ENCODE peak calls at places on chromosomes 2 and 18, in six cellular contexts. One of them, this sample, is unnamed.

GRCh38 chr18:38751897-38752296 is 1186.3 kb upstream of the CELF4 start:
- DNase-seq in esophagus muscularis mucosa: no peak
- DNase-seq in body of pancreas: peak; percentile 5
- DNase-seq in left ventricle myocardium inferior: no peak
- DNase-seq in fibroblast of lung: peak; percentile 33
- DNase-seq in GM12865: peak; percentile 52
- DNase-seq in this sample: no peak

GRCh38 chr2:40550085-40550484 is 98.2 kb upstream of the SLC8A1 start:
- DNase-seq in esophagus muscularis mucosa: no peak
- DNase-seq in body of pancreas: no peak
- DNase-seq in left ventricle myocardium inferior: no peak
- DNase-seq in fibroblast of lung: no peak
- DNase-seq in GM12865: no peak
- DNase-seq in this sample: no peak

GRCh38 chr2:1360132-1360531 is 53.1 kb upstream of the TPO start:
- DNase-seq in esophagus muscularis mucosa: no peak
- DNase-seq in body of pancreas: peak; percentile 77
- DNase-seq in left ventricle myocardium inferior: no peak
- DNase-seq in fibroblast of lung: no peak
- DNase-seq in GM12865: no peak
- DNase-seq in this sample: no peak

GRCh38 chr2:200177971-200178911 is 128.3 kb upstream of the SPATS2L start:
- DNase-seq in esophagus muscularis mucosa: no peak
- DNase-seq in body of pancreas: peak; percentile 43
- DNase-seq in left ventricle myocardium inferior: peak; percentile 62
- DNase-seq in fibroblast of lung: peak; percentile 51
- DNase-seq in GM12865: no peak
- DNase-seq in this sample: no peak

GRCh38 chr18:45416168-45416567 is 199.1 kb upstream of the SLC14A2 start:
- DNase-seq in esophagus muscularis mucosa: no peak
- DNase-seq in body of pancreas: peak; percentile 30
- DNase-seq in left ventricle myocardium inferior: no peak
- DNase-seq in fibroblast of lung: no peak
- DNase-seq in GM12865: no peak
- DNase-seq in this sample: no peak

GRCh38 chr2:3620834-3621233 is 25.9 kb downstream of the COLEC11 start:
- DNase-seq in esophagus muscularis mucosa: no peak
- DNase-seq in body of pancreas: no peak
- DNase-seq in left ventricle myocardium inferior: no peak
- DNase-seq in fibroblast of lung: no peak
- DNase-seq in GM12865: no peak
- DNase-seq in this sample: no peak

GRCh38 chr2:64311948-64312621 is 141.9 kb upstream of the LGALSL start:
- DNase-seq in esophagus muscularis mucosa: peak; percentile 92
- DNase-seq in body of pancreas: peak; percentile 88
- DNase-seq in left ventricle myocardium inferior: peak; percentile 72
- DNase-seq in fibroblast of lung: peak; percentile 83
- DNase-seq in GM12865: peak; percentile 65
- DNase-seq in this sample: peak; percentile 26

GRCh38 chr2:70514612-70515055 is 39.0 kb downstream of the TGFA start:
- DNase-seq in esophagus muscularis mucosa: no peak
- DNase-seq in body of pancreas: peak; percentile 95
- DNase-seq in left ventricle myocardium inferior: peak; percentile 23
- DNase-seq in fibroblast of lung: no peak
- DNase-seq in GM12865: no peak
- DNase-seq in this sample: no peak

GRCh38 chr2:11005032-11005431 is 93.3 kb downstream of the KCNF1 start:
- DNase-seq in esophagus muscularis mucosa: no peak
- DNase-seq in body of pancreas: no peak
- DNase-seq in left ventricle myocardium inferior: no peak
- DNase-seq in fibroblast of lung: no peak
- DNase-seq in GM12865: no peak
- DNase-seq in this sample: no peak

GRCh38 chr2:177797808-177798207 is 274.8 kb downstream of the PDE11A start:
- DNase-seq in esophagus muscularis mucosa: no peak
- DNase-seq in body of pancreas: no peak
- DNase-seq in left ventricle myocardium inferior: no peak
- DNase-seq in fibroblast of lung: no peak
- DNase-seq in GM12865: no peak
- DNase-seq in this sample: no peak

GRCh38 chr2:119066272-119066804 is 92.2 kb downstream of the C1QL2 start:
- DNase-seq in esophagus muscularis mucosa: peak; percentile 81
- DNase-seq in body of pancreas: no peak
- DNase-seq in left ventricle myocardium inferior: no peak
- DNase-seq in fibroblast of lung: no peak
- DNase-seq in GM12865: no peak
- DNase-seq in this sample: no peak

GRCh38 chr18:58952871-58953270 is 88.2 kb downstream of the ZNF532 start:
- DNase-seq in esophagus muscularis mucosa: no peak
- DNase-seq in body of pancreas: no peak
- DNase-seq in left ventricle myocardium inferior: no peak
- DNase-seq in fibroblast of lung: no peak
- DNase-seq in GM12865: no peak
- DNase-seq in this sample: no peak

GRCh38 chr18:35481960-35482366 is 15.8 kb downstream of the INO80C start:
- DNase-seq in esophagus muscularis mucosa: peak; percentile 57
- DNase-seq in body of pancreas: no peak
- DNase-seq in left ventricle myocardium inferior: no peak
- DNase-seq in fibroblast of lung: no peak
- DNase-seq in GM12865: no peak
- DNase-seq in this sample: no peak

GRCh38 chr18:75638597-75639467 is 211.3 kb upstream of the SMIM21 start:
- DNase-seq in esophagus muscularis mucosa: peak; percentile 90
- DNase-seq in body of pancreas: no peak
- DNase-seq in left ventricle myocardium inferior: peak; percentile 33
- DNase-seq in fibroblast of lung: peak; percentile 62
- DNase-seq in GM12865: no peak
- DNase-seq in this sample: no peak

GRCh38 chr2:143558665-143559064 is 429.4 kb downstream of the ARHGAP15 start:
- DNase-seq in esophagus muscularis mucosa: no peak
- DNase-seq in body of pancreas: no peak
- DNase-seq in left ventricle myocardium inferior: no peak
- DNase-seq in fibroblast of lung: peak; percentile 86
- DNase-seq in GM12865: no peak
- DNase-seq in this sample: no peak

GRCh38 chr2:117832905-117833613 is 18.6 kb downstream of the DDX18 start:
- DNase-seq in esophagus muscularis mucosa: no peak
- DNase-seq in body of pancreas: no peak
- DNase-seq in left ventricle myocardium inferior: no peak
- DNase-seq in fibroblast of lung: peak; percentile 36
- DNase-seq in GM12865: no peak
- DNase-seq in this sample: peak; percentile 38

GRCh38 chr2:126838718-126838985 is 60.0 kb upstream of the TEX51 start:
- DNase-seq in esophagus muscularis mucosa: no peak
- DNase-seq in body of pancreas: no peak
- DNase-seq in left ventricle myocardium inferior: no peak
- DNase-seq in fibroblast of lung: no peak
- DNase-seq in GM12865: no peak
- DNase-seq in this sample: no peak

GRCh38 chr2:144548088-144548487 is 28.2 kb upstream of the ZEB2 start:
- DNase-seq in esophagus muscularis mucosa: no peak
- DNase-seq in body of pancreas: no peak
- DNase-seq in left ventricle myocardium inferior: no peak
- DNase-seq in fibroblast of lung: no peak
- DNase-seq in GM12865: no peak
- DNase-seq in this sample: no peak

GRCh38 chr2:119739580-119740255 is 20.0 kb upstream of the PTPN4 start:
- DNase-seq in esophagus muscularis mucosa: peak; percentile 66
- DNase-seq in body of pancreas: no peak
- DNase-seq in left ventricle myocardium inferior: no peak
- DNase-seq in fibroblast of lung: no peak
- DNase-seq in GM12865: no peak
- DNase-seq in this sample: no peak

GRCh38 chr18:63290456-63291200 is 28.9 kb downstream of the BCL2 start:
- DNase-seq in esophagus muscularis mucosa: peak; percentile 31
- DNase-seq in body of pancreas: no peak
- DNase-seq in left ventricle myocardium inferior: no peak
- DNase-seq in fibroblast of lung: no peak
- DNase-seq in GM12865: no peak
- DNase-seq in this sample: no peak

GRCh38 chr2:75035444-75036353 is 77.3 kb downstream of the POLE4 start:
- DNase-seq in esophagus muscularis mucosa: peak; percentile 26
- DNase-seq in body of pancreas: no peak
- DNase-seq in left ventricle myocardium inferior: no peak
- DNase-seq in fibroblast of lung: no peak
- DNase-seq in GM12865: no peak
- DNase-seq in this sample: no peak

GRCh38 chr2:120863173-120863545 is 127.5 kb downstream of the GLI2 start:
- DNase-seq in esophagus muscularis mucosa: no peak
- DNase-seq in body of pancreas: no peak
- DNase-seq in left ventricle myocardium inferior: no peak
- DNase-seq in fibroblast of lung: no peak
- DNase-seq in GM12865: no peak
- DNase-seq in this sample: no peak

GRCh38 chr2:74513605-74514367 is 464 bp upstream of the TLX2 start:
- DNase-seq in esophagus muscularis mucosa: no peak
- DNase-seq in body of pancreas: no peak
- DNase-seq in left ventricle myocardium inferior: no peak
- DNase-seq in fibroblast of lung: no peak
- DNase-seq in GM12865: no peak
- DNase-seq in this sample: no peak

GRCh38 chr2:70553334-70553583 is 367 bp downstream of the TGFA start:
- DNase-seq in esophagus muscularis mucosa: no peak
- DNase-seq in body of pancreas: peak; percentile 72
- DNase-seq in left ventricle myocardium inferior: no peak
- DNase-seq in fibroblast of lung: no peak
- DNase-seq in GM12865: no peak
- DNase-seq in this sample: peak; percentile 22

GRCh38 chr18:46518438-46518837 is 138.6 kb downstream of the LOXHD1 start:
- DNase-seq in esophagus muscularis mucosa: no peak
- DNase-seq in body of pancreas: no peak
- DNase-seq in left ventricle myocardium inferior: peak; percentile 38
- DNase-seq in fibroblast of lung: no peak
- DNase-seq in GM12865: no peak
- DNase-seq in this sample: no peak

GRCh38 chr2:64944484-64944883 is 44.7 kb upstream of the SLC1A4 start:
- DNase-seq in esophagus muscularis mucosa: no peak
- DNase-seq in body of pancreas: no peak
- DNase-seq in left ventricle myocardium inferior: no peak
- DNase-seq in fibroblast of lung: no peak
- DNase-seq in GM12865: no peak
- DNase-seq in this sample: no peak

DNA sequence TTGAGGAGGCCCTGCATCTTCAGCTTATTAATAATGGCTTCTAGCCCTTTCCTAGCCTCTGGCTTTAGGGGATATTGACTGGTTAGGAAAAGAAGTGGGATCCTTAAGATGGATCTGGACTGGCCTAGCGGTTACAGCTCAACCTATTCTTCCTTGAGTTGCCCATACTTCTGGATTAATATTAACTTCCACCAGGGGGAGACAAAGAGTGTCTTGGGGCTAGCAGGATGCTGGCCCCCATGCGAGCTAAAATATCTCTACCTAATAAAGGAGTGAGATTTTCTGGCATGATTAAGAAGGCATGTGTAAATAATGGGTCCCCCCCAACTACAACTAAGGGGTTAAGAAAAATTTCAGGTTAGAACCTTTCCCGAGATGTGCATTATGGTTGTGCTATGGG is 23.2 kb upstream of the PLA2R1 start:
- DNase-seq in esophagus muscularis mucosa: no peak
- DNase-seq in body of pancreas: no peak
- DNase-seq in left ventricle myocardium inferior: no peak
- DNase-seq in fibroblast of lung: no peak
- DNase-seq in GM12865: no peak
- DNase-seq in this sample: no peak
- TF ChIP-seq CTCF in esophagus muscularis mucosa: no peak
- TF ChIP-seq CTCF in body of pancreas: no peak
- TF ChIP-seq CTCF in left ventricle myocardium inferior: no peak
- TF ChIP-seq CTCF in fibroblast of lung: no peak
- TF ChIP-seq CTCF in GM12865: peak; percentile 16
- TF ChIP-seq CTCF in this sample: peak; percentile 28

GRCh38 chr2:230203110-230203676 is 16.6 kb downstream of the SP110 start:
- DNase-seq in esophagus muscularis mucosa: no peak
- DNase-seq in body of pancreas: no peak
- DNase-seq in left ventricle myocardium inferior: peak; percentile 22
- DNase-seq in fibroblast of lung: no peak
- DNase-seq in GM12865: peak; percentile 90
- DNase-seq in this sample: no peak

GRCh38 chr2:230205034-230205433 is 14.8 kb downstream of the SP110 start:
- DNase-seq in esophagus muscularis mucosa: no peak
- DNase-seq in body of pancreas: no peak
- DNase-seq in left ventricle myocardium inferior: no peak
- DNase-seq in fibroblast of lung: no peak
- DNase-seq in GM12865: peak; percentile 56
- DNase-seq in this sample: no peak

GRCh38 chr2:230205721-230206120 is 14.1 kb downstream of the SP110 start:
- DNase-seq in esophagus muscularis mucosa: no peak
- DNase-seq in body of pancreas: no peak
- DNase-seq in left ventricle myocardium inferior: no peak
- DNase-seq in fibroblast of lung: no peak
- DNase-seq in GM12865: peak; percentile 56
- DNase-seq in this sample: no peak

GRCh38 chr2:230202430-230203109 is 17.2 kb downstream of the SP110 start:
- DNase-seq in esophagus muscularis mucosa: no peak
- DNase-seq in body of pancreas: no peak
- DNase-seq in left ventricle myocardium inferior: no peak
- DNase-seq in fibroblast of lung: no peak
- DNase-seq in GM12865: peak; percentile 82
- DNase-seq in this sample: no peak
- TF ChIP-seq CTCF in esophagus muscularis mucosa: no peak
- TF ChIP-seq CTCF in body of pancreas: no peak
- TF ChIP-seq CTCF in left ventricle myocardium inferior: no peak
- TF ChIP-seq CTCF in fibroblast of lung: no peak
- TF ChIP-seq CTCF in GM12865: peak; percentile 37
- TF ChIP-seq CTCF in this sample: no peak

GRCh38 chr18:3441290-3441689 is 8.7 kb upstream of the TGIF1 start:
- DNase-seq in esophagus muscularis mucosa: no peak
- DNase-seq in body of pancreas: peak; percentile 49
- DNase-seq in left ventricle myocardium inferior: no peak
- DNase-seq in fibroblast of lung: peak; percentile 51
- DNase-seq in GM12865: no peak
- DNase-seq in this sample: peak; percentile 39
- TF ChIP-seq CTCF in esophagus muscularis mucosa: peak; percentile 44
- TF ChIP-seq CTCF in body of pancreas: peak; percentile 25
- TF ChIP-seq CTCF in left ventricle myocardium inferior: peak; percentile 55
- TF ChIP-seq CTCF in fibroblast of lung: no peak
- TF ChIP-seq CTCF in GM12865: no peak
- TF ChIP-seq CTCF in this sample: no peak

GRCh38 chr2:20218331-20219320 is 6.3 kb downstream of the SDC1 start:
- DNase-seq in esophagus muscularis mucosa: no peak
- DNase-seq in body of pancreas: no peak
- DNase-seq in left ventricle myocardium inferior: no peak
- DNase-seq in fibroblast of lung: no peak
- DNase-seq in GM12865: no peak
- DNase-seq in this sample: no peak

GRCh38 chr2:20215183-20216040 is 9.5 kb downstream of the SDC1 start:
- DNase-seq in esophagus muscularis mucosa: no peak
- DNase-seq in body of pancreas: no peak
- DNase-seq in left ventricle myocardium inferior: no peak
- DNase-seq in fibroblast of lung: no peak
- DNase-seq in GM12865: no peak
- DNase-seq in this sample: no peak

GRCh38 chr2:20217041-20217970 is 7.6 kb downstream of the SDC1 start:
- DNase-seq in esophagus muscularis mucosa: no peak
- DNase-seq in body of pancreas: no peak
- DNase-seq in left ventricle myocardium inferior: no peak
- DNase-seq in fibroblast of lung: no peak
- DNase-seq in GM12865: no peak
- DNase-seq in this sample: no peak

GRCh38 chr2:20214566-20215182 is 10.3 kb downstream of the SDC1 start:
- DNase-seq in esophagus muscularis mucosa: no peak
- DNase-seq in body of pancreas: no peak
- DNase-seq in left ventricle myocardium inferior: no peak
- DNase-seq in fibroblast of lung: no peak
- DNase-seq in GM12865: no peak
- DNase-seq in this sample: no peak

GRCh38 chr2:20216130-20217025 is 8.6 kb downstream of the SDC1 start:
- DNase-seq in esophagus muscularis mucosa: no peak
- DNase-seq in body of pancreas: no peak
- DNase-seq in left ventricle myocardium inferior: no peak
- DNase-seq in fibroblast of lung: no peak
- DNase-seq in GM12865: no peak
- DNase-seq in this sample: no peak
- TF ChIP-seq CTCF in esophagus muscularis mucosa: no peak
- TF ChIP-seq CTCF in body of pancreas: no peak
- TF ChIP-seq CTCF in left ventricle myocardium inferior: no peak
- TF ChIP-seq CTCF in fibroblast of lung: no peak
- TF ChIP-seq CTCF in GM12865: no peak
- TF ChIP-seq CTCF in this sample: no peak

This sample was measured in endothelial cell.